ENCODE peak calls at places on chromosomes 6 and 20, in six cellular contexts. One of them, this sample, is unnamed.
A peak's percentile ranks its signal among the peaks of the same experiment; 100 is the strongest.

GRCh38 chr6:166456360-166457156 is 73.8 kb upstream of the MPC1 start:
- DNase-seq in psoas muscle: no peak
- DNase-seq in cardiac muscle cell: peak; percentile 54
- DNase-seq in ovary: no peak
- DNase-seq in upper lobe of left lung: no peak
- DNase-seq in adrenal gland: no peak
- DNase-seq in this sample: no peak

GRCh38 chr6:122789078-122789861 is at the start of gene SMPDL3A:
- DNase-seq in psoas muscle: peak; percentile 78
- DNase-seq in cardiac muscle cell: peak; percentile 86
- DNase-seq in ovary: peak; percentile 74
- DNase-seq in upper lobe of left lung: peak; percentile 95
- DNase-seq in adrenal gland: peak; percentile 85
- DNase-seq in this sample: no peak

GRCh38 chr6:73696990-73697651 is 1.1 kb downstream of the CD109 start:
- DNase-seq in psoas muscle: no peak
- DNase-seq in cardiac muscle cell: no peak
- DNase-seq in ovary: no peak
- DNase-seq in upper lobe of left lung: no peak
- DNase-seq in adrenal gland: no peak
- DNase-seq in this sample: no peak

GRCh38 chr6:53579338-53579737 is 34.4 kb upstream of the GCLC start:
- DNase-seq in psoas muscle: no peak
- DNase-seq in cardiac muscle cell: no peak
- DNase-seq in ovary: no peak
- DNase-seq in upper lobe of left lung: no peak
- DNase-seq in adrenal gland: no peak
- DNase-seq in this sample: no peak

GRCh38 chr6:168369776-168370175 is 50.2 kb upstream of the DACT2 start:
- DNase-seq in psoas muscle: peak; percentile 2
- DNase-seq in cardiac muscle cell: no peak
- DNase-seq in ovary: no peak
- DNase-seq in upper lobe of left lung: peak; percentile 6
- DNase-seq in adrenal gland: no peak
- DNase-seq in this sample: no peak

GRCh38 chr20:25198663-25199363 is 3.3 kb downstream of the ENTPD6 start:
- DNase-seq in psoas muscle: no peak
- DNase-seq in cardiac muscle cell: no peak
- DNase-seq in ovary: no peak
- DNase-seq in upper lobe of left lung: no peak
- DNase-seq in adrenal gland: no peak
- DNase-seq in this sample: no peak

GRCh38 chr6:166595061-166595780 is 8.7 kb upstream of the RAMACL start:
- DNase-seq in psoas muscle: no peak
- DNase-seq in cardiac muscle cell: peak; percentile 90
- DNase-seq in ovary: no peak
- DNase-seq in upper lobe of left lung: no peak
- DNase-seq in adrenal gland: no peak
- DNase-seq in this sample: no peak

GRCh38 chr6:113871975-113872374 is 14.8 kb downstream of the MARCKS start:
- DNase-seq in psoas muscle: no peak
- DNase-seq in cardiac muscle cell: no peak
- DNase-seq in ovary: no peak
- DNase-seq in upper lobe of left lung: no peak
- DNase-seq in adrenal gland: no peak
- DNase-seq in this sample: no peak

DNA sequence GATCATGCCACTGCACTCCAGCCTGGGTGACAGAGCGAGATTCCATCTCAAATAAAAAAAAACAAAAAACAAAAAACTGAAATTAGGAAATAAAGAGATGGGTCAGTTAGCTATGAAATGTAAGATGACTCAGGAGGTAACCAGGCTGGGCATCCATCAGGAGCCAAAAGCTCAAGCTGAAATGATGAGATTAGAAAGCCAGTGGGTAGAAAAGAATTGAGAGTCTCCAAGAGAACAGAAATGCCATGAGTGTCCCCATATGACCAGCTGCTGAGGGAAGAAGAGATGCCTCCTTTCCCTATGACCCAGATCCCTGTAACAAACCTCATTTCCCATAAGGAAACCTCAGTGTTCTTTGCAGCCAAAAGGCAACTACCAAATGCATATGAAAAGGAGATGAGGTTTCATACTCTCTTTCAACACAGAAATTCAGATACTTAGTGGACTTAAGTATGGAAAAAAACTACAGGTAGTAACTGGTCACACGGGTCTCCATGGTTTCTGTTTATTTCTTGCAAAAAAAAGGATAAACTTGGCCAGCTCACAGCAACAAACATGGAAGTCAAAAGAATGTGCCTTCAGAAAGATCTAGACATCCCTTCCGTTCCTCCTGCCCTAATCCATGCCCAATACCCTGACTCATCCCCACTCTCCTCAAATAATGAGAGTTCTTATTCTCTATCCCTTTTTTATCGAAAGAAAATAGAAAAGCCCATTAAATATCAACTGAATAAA is 8.1 kb downstream of the ARHGAP18 start:
- DNase-seq in psoas muscle: no peak
- DNase-seq in cardiac muscle cell: peak; percentile 66
- DNase-seq in ovary: no peak
- DNase-seq in upper lobe of left lung: no peak
- DNase-seq in adrenal gland: no peak
- DNase-seq in this sample: no peak
- H3K27ac ChIP-seq in psoas muscle: peak overlapping the region; percentile 44
- H3K27ac ChIP-seq in cardiac muscle cell: no peak overlapping the region
- H3K27ac ChIP-seq in ovary: no peak overlapping the region
- H3K27ac ChIP-seq in upper lobe of left lung: peak overlapping the region; percentile 41
- H3K27ac ChIP-seq in adrenal gland: no peak overlapping the region
- H3K27ac ChIP-seq in this sample: no peak overlapping the region

DNA sequence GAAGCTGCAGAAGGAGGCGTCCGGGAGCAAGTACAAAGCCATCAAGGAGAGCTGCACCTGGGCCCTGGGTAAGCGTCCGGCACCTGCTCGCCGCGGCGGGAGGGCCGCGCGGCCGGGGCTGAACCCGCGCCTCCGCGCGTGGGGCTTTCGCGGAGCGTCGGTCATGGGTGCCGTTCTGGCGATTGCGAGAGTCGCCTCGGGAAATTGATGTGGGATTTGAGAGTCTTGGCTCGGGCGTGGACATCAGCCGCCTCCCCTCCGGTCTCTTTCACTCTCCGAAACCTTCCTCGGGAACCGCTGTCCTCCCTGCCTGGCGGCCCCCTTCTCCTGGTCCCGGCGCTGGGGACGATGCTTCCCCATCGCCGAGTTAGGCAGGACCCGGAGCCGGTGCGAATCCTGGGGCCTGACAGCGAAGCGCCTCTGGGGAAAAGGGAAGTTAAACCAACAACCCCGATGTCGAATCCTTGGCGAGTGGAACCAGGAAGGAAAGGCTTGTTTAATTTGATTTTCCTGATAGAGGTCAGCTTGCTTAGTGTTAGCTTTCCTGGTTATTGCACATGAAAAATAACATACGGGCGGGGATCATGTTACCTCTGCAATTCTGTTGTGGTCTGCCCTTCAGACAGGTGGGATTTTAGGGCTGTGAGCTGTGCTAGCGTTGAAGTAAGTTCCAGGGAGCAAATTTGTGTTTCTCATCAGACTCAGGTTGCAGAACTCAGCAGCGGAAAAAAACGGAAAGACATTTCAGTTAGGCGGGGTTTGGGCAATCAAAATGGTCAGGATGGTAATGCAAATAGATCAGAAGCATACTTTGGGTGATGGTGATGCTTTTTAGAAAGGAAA is 586 bp downstream of the ARFGEF3 start:
- DNase-seq in psoas muscle: no peak
- DNase-seq in cardiac muscle cell: no peak
- DNase-seq in ovary: no peak
- DNase-seq in upper lobe of left lung: no peak
- DNase-seq in adrenal gland: no peak
- DNase-seq in this sample: no peak
- H3K27ac ChIP-seq in psoas muscle: no peak overlapping the region
- H3K27ac ChIP-seq in cardiac muscle cell: no peak overlapping the region
- H3K27ac ChIP-seq in ovary: no peak overlapping the region
- H3K27ac ChIP-seq in upper lobe of left lung: peak overlapping the region; percentile 80
- H3K27ac ChIP-seq in adrenal gland: no peak overlapping the region
- H3K27ac ChIP-seq in this sample: no peak overlapping the region

GRCh38 chr20:3224681-3225421 is 14.1 kb downstream of the SLC4A11 start:
- DNase-seq in psoas muscle: no peak
- DNase-seq in cardiac muscle cell: no peak
- DNase-seq in ovary: no peak
- DNase-seq in upper lobe of left lung: no peak
- DNase-seq in adrenal gland: no peak
- DNase-seq in this sample: no peak
- H3K27ac ChIP-seq in psoas muscle: peak overlapping the region; percentile 74
- H3K27ac ChIP-seq in cardiac muscle cell: no peak overlapping the region
- H3K27ac ChIP-seq in ovary: no peak overlapping the region
- H3K27ac ChIP-seq in upper lobe of left lung: no peak overlapping the region
- H3K27ac ChIP-seq in adrenal gland: no peak overlapping the region
- H3K27ac ChIP-seq in this sample: peak overlapping the region; percentile 49

DNA sequence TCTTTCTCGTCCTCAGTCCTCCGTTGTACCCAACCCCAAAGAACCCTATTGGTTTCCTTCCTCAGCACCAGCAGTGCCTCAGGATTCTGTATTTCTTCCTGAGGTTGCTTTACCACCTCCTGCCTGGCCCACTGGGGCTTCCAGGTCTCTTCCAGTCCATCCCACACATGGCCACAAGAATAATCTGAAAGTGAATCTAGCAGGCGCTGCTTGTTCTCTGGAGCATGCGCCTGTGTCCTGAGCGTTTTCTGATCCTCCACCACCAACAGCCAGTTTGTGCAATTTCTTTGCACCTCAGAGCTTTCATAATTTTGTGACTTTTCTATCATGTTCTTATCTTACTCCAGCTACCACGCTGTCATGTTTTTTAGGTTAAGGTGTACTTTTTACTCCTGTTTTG is 11.6 kb upstream of the HSP90AB1 start:
- DNase-seq in psoas muscle: no peak
- DNase-seq in cardiac muscle cell: no peak
- DNase-seq in ovary: no peak
- DNase-seq in upper lobe of left lung: no peak
- DNase-seq in adrenal gland: no peak
- DNase-seq in this sample: no peak
- H3K27ac ChIP-seq in psoas muscle: peak overlapping the region; percentile 96
- H3K27ac ChIP-seq in cardiac muscle cell: peak overlapping the region; percentile 81
- H3K27ac ChIP-seq in ovary: peak overlapping the region; percentile 48
- H3K27ac ChIP-seq in upper lobe of left lung: peak overlapping the region; percentile 66
- H3K27ac ChIP-seq in adrenal gland: no peak overlapping the region
- H3K27ac ChIP-seq in this sample: peak overlapping the region; percentile 80